ENCODE peak calls at places on chromosomes 1 and 21, in nine cellular contexts. C, P, H, Z, U, L, W, F and Q are unnamed samples.
A peak's percentile ranks its signal among the peaks of the same experiment; 100 is the strongest.

GRCh38 chr1:233904979-233905415 is 521 bp downstream of the SLC35F3 start:
- DNase-seq in P (peak; percentile 28), W (no peak), Z (no peak), H (no peak), U (no peak), C (no peak), L (no peak), F (no peak), Q (no peak)

GRCh38 chr1:112143871-112144441 is 154.5 kb upstream of the KCND3 start:
- DNase-seq in L (no peak), F (no peak), H (no peak), Z (peak; percentile 36), C (no peak), W (no peak), P (no peak), U (no peak), Q (no peak)

GRCh38 chr1:201645956-201646355 is 107.0 kb downstream of the NAV1 start:
- DNase-seq in W (no peak), F (peak; percentile 79), Z (no peak), P (no peak), L (no peak), H (no peak), U (no peak), C (no peak), Q (no peak)

GRCh38 chr1:51303751-51304196 is 26.6 kb downstream of the TTC39A start:
- DNase-seq in C (no peak), U (peak; percentile 72), P (peak; percentile 22), W (no peak), F (no peak), L (no peak), Z (no peak), H (no peak), Q (peak; percentile 29)

GRCh38 chr1:66247415-66248208 is 286.3 kb upstream of the SGIP1 start:
- DNase-seq in H (peak; percentile 56), Z (no peak), F (no peak), W (no peak), U (no peak), L (no peak), P (no peak), C (no peak), Q (no peak)

GRCh38 chr1:29653886-29654450 is 417.6 kb downstream of the PTPRU start:
- DNase-seq in U (no peak), C (no peak), Z (no peak), L (no peak), W (no peak), H (no peak), P (no peak), F (no peak), Q (no peak)

GRCh38 chr1:154736840-154737239 is 128.9 kb upstream of the ADAR start:
- DNase-seq in H (no peak), C (no peak), Z (no peak), U (peak; percentile 86), F (peak; percentile 32), P (peak; percentile 47), W (no peak), L (no peak), Q (peak; percentile 89)

GRCh38 chr1:161491472-161491871 is 13.8 kb upstream of the FCGR2A start:
- DNase-seq in H (no peak), U (no peak), C (no peak), P (no peak), L (no peak), W (no peak), Z (no peak), F (no peak), Q (no peak)

GRCh38 chr21:42412636-42412933 is 8.9 kb downstream of the UBASH3A start:
- DNase-seq in Z (no peak), H (no peak), C (no peak), F (no peak), L (no peak), W (no peak), P (no peak), U (no peak), Q (no peak)

GRCh38 chr21:42411891-42412635 is 8.4 kb downstream of the UBASH3A start:
- DNase-seq in H (no peak), L (no peak), C (no peak), P (peak; percentile 5), W (no peak), F (no peak), U (peak; percentile 4), Z (no peak), Q (no peak)

GRCh38 chr21:42413093-42413492 is 9.4 kb downstream of the UBASH3A start:
- DNase-seq in C (no peak), W (no peak), Z (no peak), P (no peak), H (no peak), F (no peak), L (no peak), U (no peak), Q (no peak)

GRCh38 chr21:42409366-42409765 is 5.7 kb downstream of the UBASH3A start:
- DNase-seq in L (no peak), P (no peak), C (no peak), F (no peak), H (no peak), W (no peak), Z (no peak), U (no peak), Q (no peak)

DNA sequence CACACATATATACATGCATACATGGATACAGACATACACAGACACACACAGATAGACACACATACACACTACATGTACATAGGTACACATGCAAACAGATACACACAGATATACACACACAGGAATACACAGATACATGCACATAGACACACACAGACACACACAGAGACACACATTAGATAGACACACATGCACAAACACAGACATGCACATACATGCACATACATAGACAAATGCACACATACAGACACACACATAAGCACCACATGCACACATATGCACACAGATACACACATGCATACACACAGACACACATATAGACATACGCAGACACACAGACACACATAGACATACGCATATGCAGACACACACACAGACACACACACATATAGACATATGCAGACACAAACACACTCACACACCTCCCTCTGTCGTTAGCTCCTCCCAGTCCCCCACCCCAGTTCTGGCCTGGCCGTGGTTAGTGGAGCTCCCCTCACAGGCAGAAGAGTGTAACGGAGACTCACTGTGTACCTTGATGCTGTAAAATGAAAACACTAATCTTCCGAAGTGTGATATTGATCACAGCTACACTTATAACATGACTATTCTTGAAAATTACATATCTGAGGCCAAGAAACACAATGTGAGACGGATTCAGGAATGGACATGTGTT is 7.6 kb downstream of the UBASH3A start:
- DNase-seq in U (no peak), L (no peak), F (no peak), W (no peak), Z (no peak), C (no peak), H (no peak), P (no peak), Q (no peak)
- TF ChIP-seq CTCF in U (no peak), L (no peak), F (no peak), W (no peak), Z (no peak), C (peak; percentile 8), H (no peak), P (no peak), Q (no peak)

GRCh38 chr1:25541425-25541824 is 2.0 kb upstream of the LDLRAP1 start:
- DNase-seq in U (no peak), W (no peak), P (no peak), F (no peak), C (no peak), Z (no peak), L (no peak), H (no peak), Q (no peak)

GRCh38 chr1:25541889-25542658 is 1.3 kb upstream of the LDLRAP1 start:
- DNase-seq in P (no peak), Z (no peak), C (no peak), L (no peak), H (no peak), W (no peak), F (no peak), U (no peak), Q (no peak)

GRCh38 chr1:25543425-25544242 is at the start of gene LDLRAP1:
- DNase-seq in H (peak; percentile 78), C (peak; percentile 62), L (peak; percentile 37), F (peak; percentile 91), P (peak; percentile 70), U (peak; percentile 75), W (no peak), Z (peak; percentile 83), Q (peak; percentile 83)

GRCh38 chr1:25544243-25544764 is 898 bp downstream of the LDLRAP1 start:
- DNase-seq in Z (no peak), F (no peak), P (no peak), H (peak; percentile 49), C (no peak), W (no peak), L (no peak), U (no peak), Q (no peak)

DNA sequence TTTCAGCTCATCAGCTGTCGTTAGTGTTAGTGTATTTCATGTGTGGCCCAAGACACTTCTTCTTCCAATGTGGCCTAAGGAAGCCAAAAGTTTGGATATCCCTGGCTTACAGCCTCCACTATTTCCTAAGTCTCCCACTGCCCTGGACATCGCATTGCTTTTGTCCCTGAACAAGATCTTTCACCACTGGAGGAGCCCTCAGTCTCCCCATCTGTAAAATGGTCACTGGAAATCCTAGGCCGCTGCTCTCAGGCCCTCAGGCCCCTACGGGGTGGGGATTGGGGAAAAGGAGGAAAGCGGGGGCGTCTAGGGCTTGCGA is 341 bp upstream of the LDLRAP1 start:
- DNase-seq in U (no peak), W (no peak), P (no peak), F (no peak), Z (no peak), L (no peak), C (no peak), H (no peak), Q (no peak)
- H3K4me3 ChIP-seq in U (no peak overlapping the region), W (peak overlapping the region; percentile 75), P (peak overlapping the region; percentile 64), F (peak overlapping the region; percentile 22), Z (peak overlapping the region; percentile 90), L (no peak overlapping the region), C (peak overlapping the region; percentile 64), H (peak overlapping the region; percentile 37), Q (peak overlapping the region; percentile 10)

DNA sequence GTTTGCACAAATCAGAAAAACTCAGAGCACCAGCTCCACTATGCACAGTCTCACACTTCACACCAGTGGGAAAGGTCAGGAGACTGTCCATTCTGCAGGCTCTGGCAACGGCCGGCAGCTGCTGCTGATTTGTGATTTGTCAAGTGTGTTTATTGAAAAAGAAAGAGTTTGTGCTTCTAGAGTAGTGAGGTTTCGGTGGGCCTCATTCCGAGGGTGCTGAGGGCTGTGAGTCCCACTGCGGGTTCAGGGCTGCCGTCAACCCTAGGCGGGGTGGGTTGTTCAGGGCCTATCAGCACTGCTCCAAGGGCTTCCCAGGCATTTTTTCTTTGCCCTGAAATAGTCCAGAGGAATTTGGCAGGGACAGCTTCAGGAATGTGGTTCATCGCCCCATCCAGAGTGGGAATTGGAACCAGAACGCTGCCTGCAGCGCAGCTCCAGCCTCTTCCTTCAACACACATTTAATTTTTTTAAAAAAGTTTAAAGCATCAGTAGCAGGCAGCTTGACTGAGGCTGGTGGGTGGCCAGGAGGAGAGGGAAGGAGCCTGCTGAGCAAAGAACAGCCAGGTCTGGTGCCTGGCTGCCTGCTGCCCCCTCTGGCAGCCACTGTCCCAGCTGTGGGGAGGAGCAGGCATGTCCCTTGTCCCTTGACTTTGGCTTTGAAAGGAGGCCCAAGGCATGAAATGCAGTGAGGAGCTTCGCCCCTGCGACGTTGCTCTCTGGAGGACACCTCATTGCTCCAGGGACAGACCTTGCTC is 19.7 kb downstream of the STUM start:
- DNase-seq in C (peak; percentile 35), H (no peak), Z (no peak), L (no peak), W (no peak), U (no peak), F (peak; percentile 24), P (no peak), Q (no peak)
- TF ChIP-seq CTCF in C (peak; percentile 9), H (peak; percentile 25), Z (peak; percentile 17), L (no peak), W (peak; percentile 18), U (peak; percentile 20), F (peak; percentile 11), P (peak; percentile 25), Q (peak; percentile 15)

GRCh38 chr1:167635233-167635648 is 5.2 kb downstream of the RCSD1 start:
- DNase-seq in H (no peak), P (no peak), U (peak; percentile 54), C (no peak), L (no peak), W (no peak), Z (peak; percentile 64), F (peak; percentile 25), Q (peak; percentile 75)
- H3K4me3 ChIP-seq in H (no peak overlapping the region), P (no peak overlapping the region), U (no peak overlapping the region), C (no peak overlapping the region), L (no peak overlapping the region), W (no peak overlapping the region), Z (no peak overlapping the region), F (no peak overlapping the region), Q (no peak overlapping the region)